ENCODE peak calls at places on chromosome 6, in four cellular contexts. Q is NB4, C is testis, J is HCT116. O is an unnamed sample.
A peak's percentile ranks its signal among the peaks of the same experiment; 100 is the strongest.

GRCh38 chr6:131976545-131977061 is 25.4 kb upstream of the CCN2 start:
- DNase-seq in C (peak; percentile 22), J (no peak), Q (no peak), O (no peak)

GRCh38 chr6:133568970-133569889 is 319.7 kb upstream of the TCF21 start:
- DNase-seq in C (peak; percentile 42), Q (peak; percentile 25), J (peak; percentile 87), O (peak; percentile 35)

GRCh38 chr6:4856779-4857178 is 80.6 kb downstream of the CDYL start:
- DNase-seq in Q (no peak), C (no peak), J (no peak), O (no peak)

GRCh38 chr6:55642366-55642765 is 63.4 kb upstream of the HMGCLL1 start:
- DNase-seq in Q (no peak), J (no peak), C (no peak), O (no peak)

GRCh38 chr6:147053311-147053921 is 150.8 kb upstream of the STXBP5 start:
- DNase-seq in C (no peak), Q (no peak), J (no peak), O (no peak)

GRCh38 chr6:100257661-100258395 is 206.9 kb downstream of the SIM1 start:
- DNase-seq in Q (peak; percentile 63), J (peak; percentile 7), C (no peak), O (no peak)

GRCh38 chr6:158801655-158802294 is 17.4 kb downstream of the EZR start:
- DNase-seq in C (no peak), Q (no peak), J (no peak), O (no peak)

GRCh38 chr6:27247133-27247836 is at the start of gene PRSS16:
- DNase-seq in Q (no peak), J (no peak), C (no peak), O (no peak)

GRCh38 chr6:2158596-2159271 is 86.7 kb downstream of the GMDS start:
- DNase-seq in J (peak; percentile 70), Q (peak; percentile 30), C (peak; percentile 30), O (no peak)

GRCh38 chr6:74597266-74597665 is 608.6 kb downstream of the COL12A1 start:
- DNase-seq in Q (no peak), J (no peak), C (no peak), O (no peak)

GRCh38 chr6:14706378-14706929 is 539.4 kb upstream of the JARID2 start:
- DNase-seq in C (no peak), Q (peak; percentile 84), J (peak; percentile 48), O (peak; percentile 23)

GRCh38 chr6:136923116-136923953 is 1.2 kb downstream of the SLC35D3 start:
- DNase-seq in J (no peak), Q (no peak), C (no peak), O (no peak)

GRCh38 chr6:30554962-30555361 is 1.3 kb downstream of the GNL1 start:
- DNase-seq in J (no peak), C (no peak), Q (no peak), O (no peak)

GRCh38 chr6:30556964-30557682 is at the start of gene PRR3:
- DNase-seq in Q (peak; percentile 95), C (peak; percentile 93), J (no peak), O (peak; percentile 90)

GRCh38 chr6:30556714-30556963 is 350 bp upstream of the GNL1 start:
- DNase-seq in J (peak; percentile 91), Q (no peak), C (peak; percentile 97), O (no peak)

GRCh38 chr6:30555428-30556005 is 772 bp downstream of the GNL1 start:
- DNase-seq in C (peak; percentile 57), J (no peak), Q (peak; percentile 64), O (peak; percentile 57)

GRCh38 chr6:30556006-30556713 is at the start of gene GNL1:
- DNase-seq in C (peak; percentile 97), J (peak; percentile 95), Q (peak; percentile 93), O (peak; percentile 97)
- TF ChIP-seq POLR2A in C (no peak), J (no peak), Q (peak; percentile 52), O (peak; percentile 56)

DNA sequence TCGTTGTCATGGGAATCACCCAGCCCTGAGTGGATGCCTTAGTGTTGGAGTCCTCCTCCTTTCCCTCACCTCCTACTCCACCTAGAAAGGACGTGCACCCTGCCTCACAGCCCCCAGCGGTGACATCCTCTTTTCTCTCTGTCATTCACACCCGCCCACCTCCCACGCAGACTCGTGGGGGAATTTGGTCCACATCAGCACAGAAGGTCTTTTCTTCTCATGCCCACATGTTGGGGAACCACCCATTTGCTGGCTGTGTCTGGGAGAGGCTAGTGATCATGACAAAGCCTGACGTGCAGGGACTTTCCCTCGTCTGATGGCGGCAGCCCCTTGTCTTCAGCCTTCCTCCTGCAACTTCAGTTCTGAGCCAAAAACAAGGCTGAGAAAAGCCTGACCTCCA is 96.0 kb upstream of the CNKSR3 start:
- DNase-seq in Q (peak; percentile 16), C (peak; percentile 15), J (no peak), O (no peak)
- TF ChIP-seq POLR2A in Q (no peak), C (no peak), J (no peak), O (no peak)

DNA sequence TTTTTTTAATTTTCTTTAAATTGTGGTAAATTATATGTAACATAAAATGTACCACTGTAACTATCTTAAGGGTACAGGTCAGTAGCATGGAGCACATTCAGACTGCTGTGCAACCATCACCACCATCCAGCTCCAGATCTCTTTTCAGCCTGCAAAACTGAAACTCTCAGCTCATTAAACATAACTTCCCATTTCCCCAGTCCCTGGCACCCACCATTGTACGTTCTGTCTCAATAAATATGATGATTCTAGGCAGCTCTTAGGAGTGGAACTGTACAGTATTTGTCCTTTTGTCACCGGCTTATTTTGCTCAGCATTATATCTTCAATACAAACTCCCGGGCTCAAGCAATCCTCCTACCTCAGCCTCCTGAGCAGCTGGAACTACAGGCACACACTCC is 1.5 kb downstream of the ZC3H12D start:
- DNase-seq in Q (peak; percentile 79), C (no peak), J (no peak), O (no peak)
- TF ChIP-seq POLR2A in Q (no peak), C (no peak), J (no peak), O (no peak)

GRCh38 chr6:105138141-105138540 is 41.7 kb downstream of the POPDC3 start:
- DNase-seq in J (no peak), C (no peak), Q (no peak), O (no peak)

GRCh38 chr6:105135056-105135455 is 44.8 kb downstream of the POPDC3 start:
- DNase-seq in C (no peak), Q (peak; percentile 9), J (no peak), O (no peak)

GRCh38 chr6:105137388-105137787 is 42.4 kb downstream of the POPDC3 start:
- DNase-seq in J (no peak), Q (peak; percentile 17), C (peak; percentile 33), O (no peak)

GRCh38 chr6:105135907-105136432 is 43.8 kb downstream of the POPDC3 start:
- DNase-seq in Q (no peak), J (no peak), C (no peak), O (no peak)

DNA sequence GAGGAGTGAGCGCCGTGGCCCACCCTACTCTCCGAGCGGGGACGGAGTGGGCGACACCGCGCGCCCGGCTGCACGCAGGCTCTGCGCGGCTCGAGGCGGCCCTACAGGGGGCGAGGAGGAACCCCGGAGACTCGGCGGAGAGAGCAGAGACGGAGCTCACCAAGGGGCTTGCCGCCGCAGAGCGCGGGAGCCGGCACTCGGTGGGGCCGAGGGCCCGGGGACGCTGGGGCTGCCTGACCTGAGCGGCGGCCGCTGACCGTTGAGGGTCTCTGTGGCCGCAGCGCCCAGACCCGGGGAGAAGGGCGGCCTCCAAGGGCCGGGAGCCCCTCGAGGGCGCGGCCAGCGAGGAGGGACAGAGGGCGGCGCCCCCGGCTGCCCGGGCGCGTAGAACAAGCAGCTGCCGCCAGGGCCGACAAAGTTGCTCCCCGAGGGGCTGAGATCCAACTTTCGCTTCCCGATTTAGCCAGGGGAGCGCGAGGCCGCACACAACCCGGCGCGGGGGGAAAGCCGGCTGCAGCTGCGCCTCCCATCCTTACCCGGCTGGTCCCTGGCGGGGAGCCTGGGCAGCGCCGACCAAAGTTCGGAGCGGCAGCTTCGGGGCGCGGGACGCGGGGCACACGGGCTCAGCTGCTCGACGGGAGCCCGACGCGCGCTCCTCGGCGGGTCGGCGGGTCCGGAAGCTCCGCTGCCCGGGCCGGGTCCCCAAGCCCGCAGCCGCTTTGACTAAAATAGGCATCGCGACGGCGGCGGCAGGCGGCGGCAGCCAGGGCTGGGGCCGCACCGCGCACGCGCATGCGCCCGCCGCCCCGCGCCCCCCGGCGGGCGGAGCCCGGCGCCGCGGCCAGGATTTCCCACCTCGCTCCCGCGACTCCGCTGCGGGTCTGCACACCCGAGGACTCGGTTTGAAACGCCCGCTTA is 43.1 kb downstream of the POPDC3 start:
- DNase-seq in Q (peak; percentile 81), C (peak; percentile 54), J (no peak), O (peak; percentile 45)
- TF ChIP-seq POLR2A in Q (no peak), C (no peak), J (no peak), O (no peak)

GRCh38 chr6:435442-436307 is 44.1 kb downstream of the IRF4 start:
- DNase-seq in Q (no peak), C (no peak), J (no peak), O (no peak)
- TF ChIP-seq POLR2A in Q (no peak), C (no peak), J (no peak), O (no peak)

GRCh38 chr6:31729515-31729978 is 448 bp upstream of the DDAH2 start:
- DNase-seq in J (peak; percentile 70), C (peak; percentile 93), Q (peak; percentile 94), O (peak; percentile 88)
- TF ChIP-seq POLR2A in J (no peak), C (no peak), Q (peak; percentile 6), O (peak; percentile 21)

GRCh38 chr6:28985396-28986164 is 19.5 kb downstream of the ZNF311 start:
- DNase-seq in J (peak; percentile 92), C (peak; percentile 95), Q (peak; percentile 62), O (peak; percentile 89)
- TF ChIP-seq POLR2A in J (no peak), C (no peak), Q (no peak), O (peak; percentile 38)

GRCh38 chr6:7895125-7895423 is 15.5 kb downstream of the TXNDC5 start:
- DNase-seq in Q (no peak), J (no peak), C (no peak), O (no peak)

GRCh38 chr6:7894272-7895124 is 16.1 kb downstream of the TXNDC5 start:
- DNase-seq in C (no peak), Q (no peak), J (no peak), O (no peak)

GRCh38 chr6:7891098-7891872 is 19.3 kb downstream of the TXNDC5 start:
- DNase-seq in J (no peak), C (no peak), Q (no peak), O (no peak)

GRCh38 chr6:7896465-7896987 is 14.1 kb downstream of the TXNDC5 start:
- DNase-seq in C (no peak), J (no peak), Q (no peak), O (no peak)

GRCh38 chr6:7893342-7893741 is 17.2 kb downstream of the TXNDC5 start:
- DNase-seq in J (no peak), C (no peak), Q (no peak), O (no peak)
- TF ChIP-seq POLR2A in J (no peak), C (no peak), Q (no peak), O (no peak)

GRCh38 chr6:21593927-21594421 is 423 bp downstream of the SOX4 start:
- DNase-seq in J (no peak), Q (peak; percentile 78), C (peak; percentile 42), O (peak; percentile 48)

GRCh38 chr6:21595951-21596378 is 2.4 kb downstream of the SOX4 start:
- DNase-seq in C (peak; percentile 42), Q (no peak), J (no peak), O (no peak)

GRCh38 chr6:21596379-21597242 is 3.1 kb downstream of the SOX4 start:
- DNase-seq in C (peak; percentile 55), Q (peak; percentile 63), J (no peak), O (peak; percentile 55)

GRCh38 chr6:21594427-21595264 is 1.1 kb downstream of the SOX4 start:
- DNase-seq in J (no peak), C (peak; percentile 68), Q (peak; percentile 82), O (peak; percentile 62)

GRCh38 chr6:21595265-21595950 is 1.9 kb downstream of the SOX4 start:
- DNase-seq in J (no peak), C (peak; percentile 45), Q (peak; percentile 58), O (peak; percentile 43)
- TF ChIP-seq POLR2A in J (no peak), C (no peak), Q (no peak), O (no peak)